ENCODE peak calls at places on chromosomes 7 and 10, in eight cellular contexts. I, H, B, F, P, O, M and C are unnamed samples.

GRCh38 chr10:69224862-69225657 is 4.9 kb downstream of the HKDC1 start:
- DNase-seq in I (no peak), H (no peak), B (no peak), F (no peak), P (peak; percentile 37), O (no peak), M (peak; percentile 18), C (no peak)

GRCh38 chr7:39656415-39656814 is 33.0 kb downstream of the RALA start:
- DNase-seq in I (no peak), H (no peak), B (no peak), F (no peak), P (peak; percentile 75), O (no peak), M (no peak), C (no peak)

GRCh38 chr10:58642283-58642682 is 129.6 kb downstream of the BICC1 start:
- DNase-seq in I (no peak), H (peak; percentile 50), B (no peak), F (no peak), P (no peak), O (no peak), M (no peak), C (no peak)

GRCh38 chr10:109934958-109935793 is 11.9 kb upstream of the XPNPEP1 start:
- DNase-seq in I (no peak), H (peak; percentile 83), B (no peak), F (peak; percentile 72), P (no peak), O (peak; percentile 44), M (peak; percentile 84), C (no peak)

GRCh38 chr7:73427902-73428696 is 5.5 kb upstream of the FZD9 start:
- DNase-seq in I (no peak), H (no peak), B (no peak), F (no peak), P (no peak), O (no peak), M (no peak), C (no peak)

GRCh38 chr7:5282464-5283316 is at the start of gene SLC29A4:
- DNase-seq in I (no peak), H (no peak), B (peak; percentile 65), F (peak; percentile 65), P (no peak), O (no peak), M (peak; percentile 59), C (no peak)

GRCh38 chr7:42947531-42947930 is 15.4 kb downstream of the MRPL32 start:
- DNase-seq in I (no peak), H (no peak), B (no peak), F (no peak), P (no peak), O (no peak), M (no peak), C (no peak)

GRCh38 chr10:74775099-74775498 is 51.3 kb upstream of the KAT6B start:
- DNase-seq in I (no peak), H (no peak), B (no peak), F (no peak), P (no peak), O (no peak), M (no peak), C (no peak)

GRCh38 chr7:38476764-38477163 is 154.4 kb downstream of the AMPH start:
- DNase-seq in I (no peak), H (no peak), B (no peak), F (no peak), P (no peak), O (no peak), M (no peak), C (no peak)

GRCh38 chr7:159281573-159281972 is 136.9 kb upstream of the VIPR2 start:
- DNase-seq in I (no peak), H (no peak), B (no peak), F (peak; percentile 41), P (no peak), O (no peak), M (no peak), C (no peak)

GRCh38 chr7:128867241-128867640 is 4.6 kb downstream of the ATP6V1F start:
- DNase-seq in I (no peak), H (no peak), B (no peak), F (no peak), P (no peak), O (no peak), M (no peak), C (no peak)
- H3K27me3 ChIP-seq in I (no peaks in the 10 kb centered on the region), H (peaks cover 20% of the 10 kb centered on the region), B (peaks cover 10% of the 10 kb centered on the region), F (no peaks in the 10 kb centered on the region), P (no peaks in the 10 kb centered on the region), O (no peaks in the 10 kb centered on the region), M (no peaks in the 10 kb centered on the region), C (no peaks in the 10 kb centered on the region)

GRCh38 chr10:10519674-10520073 is 498.0 kb upstream of the CELF2 start:
- DNase-seq in I (no peak), H (no peak), B (no peak), F (no peak), P (no peak), O (no peak), M (no peak), C (peak; percentile 11)

GRCh38 chr10:10515479-10516204 is 502.0 kb upstream of the CELF2 start:
- DNase-seq in I (no peak), H (no peak), B (no peak), F (no peak), P (no peak), O (no peak), M (no peak), C (no peak)

GRCh38 chr10:10514790-10515189 is 502.9 kb upstream of the CELF2 start:
- DNase-seq in I (no peak), H (no peak), B (no peak), F (no peak), P (no peak), O (no peak), M (no peak), C (no peak)

GRCh38 chr10:10517866-10518265 is 499.8 kb upstream of the CELF2 start:
- DNase-seq in I (no peak), H (no peak), B (no peak), F (no peak), P (no peak), O (no peak), M (peak; percentile 55), C (no peak)

DNA sequence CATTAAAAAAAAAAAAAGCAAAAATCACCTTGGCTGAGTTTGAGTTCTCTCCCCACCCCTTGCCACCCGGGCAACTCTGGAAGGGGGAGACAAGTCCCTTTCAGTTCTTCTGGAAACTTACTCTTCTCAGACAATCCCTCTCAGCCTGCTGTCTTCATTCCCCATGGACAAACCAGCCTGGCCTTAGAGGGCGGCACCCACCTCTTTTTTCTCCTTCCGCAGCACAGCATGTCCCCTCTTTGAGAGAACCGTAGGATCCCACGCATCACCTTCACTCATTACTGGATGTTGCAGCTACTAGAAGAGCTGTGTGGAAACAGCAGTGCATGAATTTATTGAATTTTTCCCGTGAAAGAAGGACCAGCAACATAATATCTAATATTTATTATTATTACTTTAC is 500.9 kb upstream of the CELF2 start:
- DNase-seq in I (no peak), H (no peak), B (no peak), F (no peak), P (no peak), O (no peak), M (no peak), C (no peak)
- H3K4me1 ChIP-seq in I (no peaks in the 10 kb centered on the region), H (peaks cover 3% of the 10 kb centered on the region), B (peaks cover 4% of the 10 kb centered on the region), F (no peaks in the 10 kb centered on the region), P (no peaks in the 10 kb centered on the region), O (no peaks in the 10 kb centered on the region), M (peaks cover 15% of the 10 kb centered on the region), C (no peaks in the 10 kb centered on the region)

DNA sequence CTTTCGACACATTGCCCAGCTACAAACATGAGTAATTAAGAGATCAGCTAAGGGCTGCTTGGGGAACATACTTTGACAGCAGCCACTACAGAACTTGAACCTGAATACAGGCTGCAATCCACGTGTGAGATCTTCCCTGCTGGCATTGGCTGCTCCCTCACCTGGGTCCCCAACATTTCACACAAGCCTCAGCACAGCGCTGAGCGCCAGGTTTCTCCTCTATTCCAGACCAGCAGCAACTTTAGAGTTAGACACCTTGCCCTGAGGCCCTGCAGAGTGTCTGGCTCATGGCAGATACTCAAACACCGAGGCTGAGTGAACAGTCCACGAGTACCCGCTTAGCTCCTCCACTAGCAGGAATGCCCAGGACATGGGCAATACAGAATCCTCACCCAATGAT is 1.3 kb upstream of the WIPF3 start:
- DNase-seq in I (no peak), H (no peak), B (no peak), F (no peak), P (no peak), O (no peak), M (no peak), C (no peak)
- H3K27me3 ChIP-seq in I (peaks cover 19% of the 10 kb centered on the region), H (peaks cover 54% of the 10 kb centered on the region), B (peaks cover 18% of the 10 kb centered on the region), F (no peaks in the 10 kb centered on the region), P (peaks cover 6% of the 10 kb centered on the region), O (peaks cover 7% of the 10 kb centered on the region), M (no peaks in the 10 kb centered on the region), C (no peaks in the 10 kb centered on the region)

GRCh38 chr10:89901895-89902294 is 200.5 kb downstream of the KIF20B start:
- DNase-seq in I (no peak), H (no peak), B (no peak), F (no peak), P (no peak), O (no peak), M (no peak), C (no peak)
- H3K4me1 ChIP-seq in I (no peaks in the 10 kb centered on the region), H (no peaks in the 10 kb centered on the region), B (no peaks in the 10 kb centered on the region), F (no peaks in the 10 kb centered on the region), P (no peaks in the 10 kb centered on the region), O (no peaks in the 10 kb centered on the region), M (no peaks in the 10 kb centered on the region), C (no peaks in the 10 kb centered on the region)

DNA sequence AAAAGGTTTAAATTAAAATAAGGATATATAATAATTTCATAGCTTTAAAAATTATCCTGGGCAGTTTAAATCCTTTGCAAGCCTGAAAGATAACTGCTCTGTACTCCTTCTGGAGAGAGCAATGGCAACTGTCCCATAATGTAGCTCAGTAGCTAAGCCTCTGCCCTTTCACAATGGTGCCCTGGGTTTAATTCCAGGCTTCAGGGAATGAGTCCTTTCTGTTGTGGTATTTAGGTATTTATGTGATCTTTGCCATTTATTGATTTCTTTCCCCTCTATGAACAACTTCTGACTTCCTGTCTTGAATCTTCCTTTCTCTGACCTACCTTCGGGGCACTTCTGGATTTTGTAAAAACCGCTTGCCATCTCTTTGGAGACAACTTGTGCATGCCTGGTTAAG is 773.2 kb downstream of the IPMK start:
- DNase-seq in I (no peak), H (no peak), B (no peak), F (no peak), P (no peak), O (no peak), M (no peak), C (no peak)
- H3K27me3 ChIP-seq in I (no peaks in the 10 kb centered on the region), H (no peaks in the 10 kb centered on the region), B (no peaks in the 10 kb centered on the region), F (no peaks in the 10 kb centered on the region), P (no peaks in the 10 kb centered on the region), O (no peaks in the 10 kb centered on the region), M (no peaks in the 10 kb centered on the region), C (no peaks in the 10 kb centered on the region)

DNA sequence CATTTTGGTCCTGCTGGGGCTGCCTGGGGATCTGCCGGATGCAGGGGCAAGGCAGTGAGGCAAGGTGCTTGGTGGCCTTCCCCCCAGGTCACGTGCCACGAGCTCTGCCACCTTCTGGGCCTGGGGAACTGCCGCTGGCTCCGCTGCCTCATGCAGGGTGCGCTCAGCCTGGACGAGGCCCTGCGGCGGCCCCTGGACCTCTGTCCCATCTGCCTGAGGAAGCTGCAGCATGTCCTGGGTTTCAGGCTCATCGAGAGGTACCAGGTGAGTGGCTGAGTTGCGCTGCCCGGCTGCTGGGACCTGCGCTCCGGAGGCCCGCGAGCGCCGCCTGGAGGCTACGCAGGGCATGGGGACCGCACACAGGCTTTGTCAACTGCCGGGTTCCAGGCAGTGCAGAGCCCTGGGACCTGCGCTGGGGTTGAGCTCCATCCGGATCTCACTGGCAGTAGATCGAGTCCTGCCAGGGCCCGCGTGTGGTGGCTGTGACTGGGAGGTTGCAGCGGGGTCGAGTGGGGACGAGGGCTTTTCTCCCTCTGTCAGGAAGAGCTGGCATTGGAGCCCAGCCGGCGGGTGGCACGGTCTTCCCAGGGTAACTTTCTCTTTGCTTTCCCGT is 21.7 kb downstream of the AMZ1 start:
- DNase-seq in I (peak; percentile 63), H (peak; percentile 27), B (peak; percentile 57), F (peak; percentile 78), P (peak; percentile 94), O (peak; percentile 77), M (no peak), C (no peak)
- H3K4me1 ChIP-seq in I (peaks cover 31% of the 10 kb centered on the region), H (no peaks in the 10 kb centered on the region), B (peaks cover 37% of the 10 kb centered on the region), F (peaks cover 9% of the 10 kb centered on the region), P (peaks cover 26% of the 10 kb centered on the region), O (peaks cover 33% of the 10 kb centered on the region), M (peaks cover 38% of the 10 kb centered on the region), C (no peaks in the 10 kb centered on the region)